ENCODE peak calls at places on chromosomes 13 and 19, in seven cellular contexts. Y is A549, C is Peyer's patch, R is fibroblast of the aortic adventitia, B is AG04450, D is colonic mucosa, E is ascending aorta. G is an unnamed sample.

GRCh38 chr13:63864171-63864902 is 2448.7 kb upstream of the PCDH20 start:
- DNase-seq in C (no peak), D (no peak), B (no peak), R (peak; percentile 2), Y (no peak), E (no peak), G (no peak)

GRCh38 chr19:46142294-46142693 is 5.7 kb upstream of the IGFL2 start:
- DNase-seq in E (no peak), D (no peak), C (no peak), R (no peak), B (no peak), Y (no peak), G (no peak)

GRCh38 chr19:18098891-18099622 is 1.5 kb downstream of the MAST3 start:
- DNase-seq in Y (no peak), R (no peak), B (no peak), E (no peak), C (no peak), D (no peak), G (no peak)

GRCh38 chr19:41299755-41300089 is 10.2 kb upstream of the CCDC97 start:
- DNase-seq in E (no peak), Y (no peak), B (peak; percentile 80), R (peak; percentile 65), C (peak; percentile 52), D (no peak), G (peak; percentile 64)

GRCh38 chr13:45658586-45659235 is 43.2 kb upstream of the ERICH6B start:
- DNase-seq in D (no peak), E (no peak), B (no peak), R (peak; percentile 6), Y (no peak), C (no peak), G (no peak)

GRCh38 chr13:34816118-34816517 is 126.0 kb upstream of the NBEA start:
- DNase-seq in C (no peak), Y (no peak), R (no peak), E (no peak), B (no peak), D (no peak), G (no peak)

GRCh38 chr19:47821460-47822020 is at the start of gene CRX:
- DNase-seq in R (no peak), B (no peak), D (no peak), Y (no peak), C (no peak), E (no peak), G (no peak)

GRCh38 chr19:489418-490196 is 6.7 kb upstream of the MADCAM1 start:
- DNase-seq in B (no peak), R (peak; percentile 21), C (no peak), E (no peak), D (no peak), Y (no peak), G (no peak)

GRCh38 chr13:50711449-50711848 is 132.0 kb downstream of the DLEU7 start:
- DNase-seq in D (no peak), R (peak; percentile 46), B (no peak), Y (no peak), E (no peak), C (no peak), G (peak; percentile 46)

GRCh38 chr13:43383488-43384165 is 360.2 kb downstream of the DNAJC15 start:
- DNase-seq in D (no peak), B (no peak), C (no peak), Y (no peak), R (no peak), E (no peak), G (no peak)

GRCh38 chr13:73171242-73171641 is 112.4 kb downstream of the KLF5 start:
- DNase-seq in Y (no peak), D (peak; percentile 87), B (no peak), R (no peak), E (no peak), C (no peak), G (no peak)

GRCh38 chr19:47415953-47416666 is 3.2 kb downstream of the MEIS3 start:
- DNase-seq in E (no peak), B (no peak), C (no peak), D (no peak), Y (no peak), R (no peak), G (no peak)

GRCh38 chr13:110499621-110500281 is 61.8 kb downstream of the RAB20 start:
- DNase-seq in C (no peak), B (no peak), E (no peak), R (no peak), Y (peak; percentile 31), D (no peak), G (no peak)

GRCh38 chr19:23403581-23404324 is 8.5 kb upstream of the ZNF91 start:
- DNase-seq in R (no peak), C (peak; percentile 75), D (peak; percentile 93), B (no peak), E (no peak), Y (no peak), G (no peak)

GRCh38 chr19:21463449-21464105 is 41.8 kb upstream of the ZNF429 start:
- DNase-seq in Y (no peak), D (peak; percentile 70), E (no peak), R (no peak), C (no peak), B (no peak), G (peak; percentile 72)

GRCh38 chr13:31755803-31756212 is 16.5 kb downstream of the RXFP2 start:
- DNase-seq in D (no peak), C (no peak), Y (no peak), B (no peak), E (no peak), R (peak; percentile 35), G (no peak)

GRCh38 chr13:21176982-21177284 is 475 bp downstream of the MRPL57 start:
- DNase-seq in E (no peak), D (no peak), Y (no peak), C (no peak), B (no peak), R (no peak), G (no peak)

GRCh38 chr19:48319647-48320537 is 5.5 kb upstream of the EMP3 start:
- DNase-seq in B (no peak), R (peak; percentile 86), Y (peak; percentile 88), D (peak; percentile 92), E (no peak), C (peak; percentile 88), G (no peak)

GRCh38 chr19:52897149-52897935 is at the start of gene ZNF320:
- DNase-seq in D (peak; percentile 97), R (peak; percentile 89), B (peak; percentile 71), E (peak; percentile 92), Y (no peak), C (peak; percentile 91), G (peak; percentile 77)

GRCh38 chr13:45138282-45138681 is 18.0 kb downstream of the GTF2F2 start:
- DNase-seq in C (no peak), E (no peak), Y (no peak), R (no peak), B (no peak), D (no peak), G (no peak)

GRCh38 chr13:113845055-113845454 is 18.8 kb downstream of the GAS6 start:
- DNase-seq in E (no peak), Y (no peak), B (no peak), D (no peak), C (peak; percentile 70), R (no peak), G (no peak)

GRCh38 chr19:30672926-30673325 is 300.7 kb downstream of the ZNF536 start:
- DNase-seq in R (no peak), C (no peak), D (no peak), B (no peak), E (no peak), Y (no peak), G (no peak)

GRCh38 chr13:44394649-44395048 is 21.0 kb downstream of the SERP2 start:
- DNase-seq in B (no peak), E (no peak), R (no peak), Y (no peak), C (no peak), D (no peak), G (peak; percentile 29)

DNA sequence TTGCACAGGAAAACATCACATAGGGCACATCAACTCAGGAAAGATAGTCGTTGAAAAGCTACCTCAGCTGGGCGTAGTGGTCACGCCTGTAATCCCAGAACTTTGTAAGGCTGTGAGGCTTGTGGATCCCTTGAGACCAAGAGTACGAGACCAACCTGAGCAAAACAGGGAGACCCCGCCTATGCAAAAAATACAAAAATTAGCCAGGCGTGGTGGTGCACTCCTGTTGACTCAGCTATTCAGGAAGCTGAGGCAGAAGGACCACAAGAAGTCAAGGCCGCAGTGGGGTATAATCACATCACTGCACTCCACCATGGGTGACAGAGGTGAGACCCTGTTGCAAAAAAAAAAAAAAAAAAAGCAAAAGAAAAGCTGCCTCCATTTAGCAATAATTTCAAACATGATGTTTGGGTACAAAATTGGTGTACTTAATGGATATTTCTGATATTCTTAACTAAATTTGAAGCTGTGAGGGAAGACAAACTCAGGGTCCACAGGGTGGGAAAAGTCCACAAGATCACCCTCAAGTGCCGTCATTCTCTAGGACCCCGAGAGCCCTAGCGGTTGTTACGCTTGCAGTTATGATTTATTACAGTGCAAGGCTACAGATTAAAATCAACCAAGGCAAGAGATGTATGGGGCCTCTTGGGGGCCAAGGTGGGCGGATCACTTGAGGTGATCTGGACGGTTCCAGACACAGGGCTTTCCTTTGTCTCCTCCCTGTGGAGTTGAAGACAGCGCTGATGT is 42.5 kb upstream of the LDLR start:
- DNase-seq in D (no peak), Y (no peak), E (no peak), B (no peak), R (no peak), C (no peak), G (no peak)
- H3K4me3 ChIP-seq in D (no peak overlapping the region), Y (no peak overlapping the region), E (no peak overlapping the region), B (no peak overlapping the region), R (no peak overlapping the region), C (no peak overlapping the region), G (no peak overlapping the region)

GRCh38 chr19:38729653-38730469 is 14.4 kb downstream of the CAPN12 start:
- DNase-seq in B (no peak), Y (peak; percentile 89), R (peak; percentile 44), E (no peak), C (peak; percentile 83), D (peak; percentile 77), G (no peak)
- TF ChIP-seq CTCF in B (peak; percentile 80), Y (peak; percentile 98), R (peak; percentile 83), E (peak; percentile 78), C (peak; percentile 65), D (peak; percentile 77), G (peak; percentile 89)

DNA sequence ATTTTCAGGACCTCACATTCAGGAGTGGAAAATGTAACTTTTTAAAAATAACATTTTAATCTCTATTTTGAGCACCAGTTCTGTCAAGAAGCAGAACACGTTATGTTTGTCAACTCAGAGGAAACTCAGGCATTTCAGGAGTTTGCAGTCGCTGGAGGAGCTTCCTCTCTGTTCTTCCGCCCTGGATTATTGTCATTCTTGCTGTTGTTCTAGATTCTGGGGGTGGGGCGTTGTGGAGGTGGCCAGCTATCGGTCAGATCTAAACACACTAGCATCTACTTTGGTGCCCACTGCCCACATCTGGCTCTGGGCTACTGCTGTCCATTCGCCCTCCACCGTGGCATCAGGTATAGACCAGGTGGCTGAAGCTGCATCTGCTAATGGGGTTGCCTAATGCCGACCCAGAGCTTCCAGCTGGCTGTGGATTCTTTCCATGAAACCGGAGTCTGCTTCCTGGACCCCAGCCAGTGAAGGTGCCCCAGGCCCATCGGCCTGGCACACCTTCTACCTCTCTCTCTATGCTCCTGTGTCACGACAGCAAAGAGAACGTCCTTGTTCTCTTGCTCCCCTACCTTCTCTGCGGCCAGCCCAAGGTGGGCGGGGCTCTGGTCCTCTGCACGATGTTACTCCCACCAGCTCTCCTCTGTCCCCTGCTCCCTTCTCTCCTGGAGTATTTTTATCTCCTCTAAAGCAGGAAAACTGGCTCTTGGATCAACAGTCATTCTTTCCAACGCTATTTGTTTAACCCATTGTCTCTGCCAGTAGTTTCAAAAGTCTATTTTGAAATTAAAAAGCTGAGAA is 36.6 kb upstream of the DGKH start:
- DNase-seq in R (no peak), E (no peak), D (no peak), Y (no peak), C (no peak), B (no peak), G (no peak)
- H3K4me3 ChIP-seq in R (no peak overlapping the region), E (peak overlapping the region; percentile 53), D (no peak overlapping the region), Y (no peak overlapping the region), C (no peak overlapping the region), B (no peak overlapping the region), G (no peak overlapping the region)

GRCh38 chr13:68304287-68304893 is 1074.3 kb upstream of the PCDH9 start:
- DNase-seq in Y (peak; percentile 44), R (no peak), C (no peak), D (no peak), B (no peak), E (no peak), G (peak; percentile 2)
- TF ChIP-seq CTCF in Y (peak; percentile 57), R (no peak), C (peak; percentile 21), D (peak; percentile 55), B (peak; percentile 59), E (peak; percentile 32), G (peak; percentile 75)